ENCODE peak calls at places on chromosomes 4 and X, in four cellular contexts. One of them, this sample, is unnamed.

GRCh38 chr4:145907827-145908226 is 30.8 kb downstream of the ZNF827 start:
- DNase-seq in suprapubic skin: no peak
- DNase-seq in body of pancreas: no peak
- DNase-seq in uterus: no peak
- DNase-seq in this sample: no peak

GRCh38 chr4:138063581-138063980 is 178.6 kb downstream of the SLC7A11 start:
- DNase-seq in body of pancreas: no peak
- DNase-seq in suprapubic skin: no peak
- DNase-seq in uterus: no peak
- DNase-seq in this sample: no peak

GRCh38 chr4:957581-958313 is 15.6 kb downstream of the DGKQ start:
- DNase-seq in body of pancreas: no peak
- DNase-seq in uterus: no peak
- DNase-seq in suprapubic skin: no peak
- DNase-seq in this sample: no peak

GRCh38 chr4:102678695-102679335 is 82.0 kb downstream of the MANBA start:
- DNase-seq in uterus: no peak
- DNase-seq in body of pancreas: no peak
- DNase-seq in suprapubic skin: no peak
- DNase-seq in this sample: no peak

GRCh38 chrX:17736856-17737706 is at the start of gene SCML1:
- DNase-seq in uterus: peak
- DNase-seq in suprapubic skin: peak
- DNase-seq in body of pancreas: peak
- DNase-seq in this sample: peak

GRCh38 chr4:156889616-156890594 is 81.7 kb downstream of the PDGFC start:
- DNase-seq in suprapubic skin: no peak
- DNase-seq in body of pancreas: peak
- DNase-seq in uterus: no peak
- DNase-seq in this sample: no peak

GRCh38 chr4:81030617-81031388 is at the start of gene BMP3:
- DNase-seq in body of pancreas: peak
- DNase-seq in uterus: no peak
- DNase-seq in suprapubic skin: no peak
- DNase-seq in this sample: no peak

GRCh38 chr4:69517674-69518073 is 22.0 kb upstream of the UGT2B4 start:
- DNase-seq in body of pancreas: no peak
- DNase-seq in suprapubic skin: no peak
- DNase-seq in uterus: no peak
- DNase-seq in this sample: no peak

GRCh38 chr4:1763550-1764080 is 29.5 kb upstream of the FGFR3 start:
- DNase-seq in suprapubic skin: no peak
- DNase-seq in uterus: peak
- DNase-seq in body of pancreas: peak
- DNase-seq in this sample: no peak

GRCh38 chr4:47483722-47484121 is 1.4 kb upstream of the ATP10D start:
- DNase-seq in body of pancreas: no peak
- DNase-seq in uterus: no peak
- DNase-seq in suprapubic skin: no peak
- DNase-seq in this sample: no peak

GRCh38 chr4:176784816-176785215 is 7.9 kb downstream of the VEGFC start:
- DNase-seq in uterus: no peak
- DNase-seq in suprapubic skin: no peak
- DNase-seq in body of pancreas: no peak
- DNase-seq in this sample: no peak

GRCh38 chr4:141375855-141376254 is 155.2 kb downstream of the ZNF330 start:
- DNase-seq in uterus: no peak
- DNase-seq in suprapubic skin: no peak
- DNase-seq in body of pancreas: no peak
- DNase-seq in this sample: peak

GRCh38 chrX:140860718-140861117 is 141.7 kb upstream of the SPANXB1 start:
- DNase-seq in body of pancreas: no peak
- DNase-seq in uterus: no peak
- DNase-seq in suprapubic skin: no peak
- DNase-seq in this sample: no peak

GRCh38 chr4:111943796-111944203 is 201.5 kb upstream of the FAM241A start:
- DNase-seq in suprapubic skin: no peak
- DNase-seq in uterus: peak
- DNase-seq in body of pancreas: peak
- DNase-seq in this sample: no peak

GRCh38 chr4:30718889-30719252 is 1.3 kb upstream of the PCDH7 start:
- DNase-seq in body of pancreas: no peak
- DNase-seq in uterus: no peak
- DNase-seq in suprapubic skin: no peak
- DNase-seq in this sample: no peak

GRCh38 chr4:6502747-6503465 is 30.5 kb upstream of the PPP2R2C start:
- DNase-seq in body of pancreas: no peak
- DNase-seq in uterus: no peak
- DNase-seq in suprapubic skin: peak
- DNase-seq in this sample: no peak

GRCh38 chr4:186557486-186557885 is 2.1 kb upstream of the MTNR1A start:
- DNase-seq in body of pancreas: no peak
- DNase-seq in uterus: no peak
- DNase-seq in suprapubic skin: no peak
- DNase-seq in this sample: peak

GRCh38 chr4:159271857-159272256 is 169.0 kb downstream of the RAPGEF2 start:
- DNase-seq in body of pancreas: no peak
- DNase-seq in suprapubic skin: no peak
- DNase-seq in uterus: no peak
- DNase-seq in this sample: no peak

GRCh38 chr4:74394476-74395136 is 29.7 kb downstream of the EREG start:
- DNase-seq in uterus: no peak
- DNase-seq in body of pancreas: no peak
- DNase-seq in suprapubic skin: no peak
- DNase-seq in this sample: no peak

GRCh38 chr4:82842593-82842992 is 44.0 kb upstream of the SCD5 start:
- DNase-seq in uterus: no peak
- DNase-seq in body of pancreas: no peak
- DNase-seq in suprapubic skin: no peak
- DNase-seq in this sample: peak

GRCh38 chr4:100797791-100798190 is 280.0 kb upstream of the EMCN start:
- DNase-seq in uterus: no peak
- DNase-seq in body of pancreas: no peak
- DNase-seq in suprapubic skin: no peak
- DNase-seq in this sample: no peak

GRCh38 chrX:83319023-83319422 is 189.1 kb upstream of the POU3F4 start:
- DNase-seq in uterus: no peak
- DNase-seq in suprapubic skin: no peak
- DNase-seq in body of pancreas: no peak
- DNase-seq in this sample: no peak

GRCh38 chrX:100609591-100609990 is 24.9 kb downstream of the TNMD start:
- DNase-seq in body of pancreas: no peak
- DNase-seq in uterus: no peak
- DNase-seq in suprapubic skin: no peak
- DNase-seq in this sample: no peak

GRCh38 chrX:107197306-107197705 is 8.9 kb downstream of the NUP62CL start:
- DNase-seq in body of pancreas: no peak
- DNase-seq in uterus: no peak
- DNase-seq in suprapubic skin: no peak
- DNase-seq in this sample: no peak

GRCh38 chrX:41600266-41600665 is 88.5 kb upstream of the GPR34 start:
- DNase-seq in body of pancreas: no peak
- DNase-seq in suprapubic skin: no peak
- DNase-seq in uterus: no peak
- DNase-seq in this sample: no peak

GRCh38 chr4:79341893-79342653 is 16.2 kb upstream of the NAA11 start:
- DNase-seq in uterus: no peak
- DNase-seq in suprapubic skin: no peak
- DNase-seq in body of pancreas: no peak
- DNase-seq in this sample: no peak

GRCh38 chr4:58188313-58188712 is 1078.1 kb upstream of the IGFBP7 start:
- DNase-seq in suprapubic skin: no peak
- DNase-seq in uterus: no peak
- DNase-seq in body of pancreas: no peak
- DNase-seq in this sample: no peak

GRCh38 chr4:51831133-51831532 is 11.8 kb upstream of the DCUN1D4 start:
- DNase-seq in body of pancreas: peak
- DNase-seq in uterus: peak
- DNase-seq in suprapubic skin: no peak
- DNase-seq in this sample: no peak

GRCh38 chrX:38320819-38321218 is 6.5 kb downstream of the RPGR start:
- DNase-seq in suprapubic skin: no peak
- DNase-seq in uterus: no peak
- DNase-seq in body of pancreas: no peak
- DNase-seq in this sample: no peak

GRCh38 chrX:38327007-38327774 is at the start of gene RPGR:
- DNase-seq in uterus: peak
- DNase-seq in suprapubic skin: peak
- DNase-seq in body of pancreas: peak
- DNase-seq in this sample: peak

GRCh38 chrX:38327775-38328081 is 419 bp upstream of the RPGR start:
- DNase-seq in body of pancreas: no peak
- DNase-seq in suprapubic skin: no peak
- DNase-seq in uterus: no peak
- DNase-seq in this sample: no peak

DNA sequence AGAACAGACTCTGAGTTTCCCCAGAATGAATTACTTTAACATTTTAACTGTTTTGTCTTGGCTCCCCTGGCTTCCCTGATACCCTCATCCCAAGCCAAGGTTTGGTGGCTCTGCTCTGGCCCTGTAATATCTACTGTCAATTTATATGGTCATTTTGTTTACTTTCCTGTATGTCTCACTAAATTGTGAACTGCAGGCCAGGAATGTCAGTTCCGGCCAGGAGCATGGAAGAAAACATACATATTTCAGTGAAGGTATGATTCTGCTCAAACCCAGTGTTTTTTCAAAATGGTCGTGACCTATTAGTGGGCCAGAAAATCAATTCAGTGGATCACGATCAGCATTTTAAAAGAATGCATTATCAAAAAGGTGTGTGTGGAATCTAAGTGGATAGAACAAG is 1.2 kb downstream of the RPGR start:
- DNase-seq in body of pancreas: no peak
- DNase-seq in suprapubic skin: no peak
- DNase-seq in uterus: no peak
- DNase-seq in this sample: no peak
- TF ChIP-seq POLR2A in body of pancreas: no peak
- TF ChIP-seq POLR2A in suprapubic skin: no peak
- TF ChIP-seq POLR2A in uterus: no peak
- TF ChIP-seq POLR2A in this sample: no peak

GRCh38 chrX:43655961-43656494 is at the start of gene MAOA:
- DNase-seq in suprapubic skin: peak
- DNase-seq in body of pancreas: peak
- DNase-seq in uterus: peak
- DNase-seq in this sample: no peak
- TF ChIP-seq POLR2A in suprapubic skin: no peak
- TF ChIP-seq POLR2A in body of pancreas: peak
- TF ChIP-seq POLR2A in uterus: peak
- TF ChIP-seq POLR2A in this sample: no peak

GRCh38 chrX:15674899-15675489 is 10.4 kb upstream of the CLTRN start:
- DNase-seq in uterus: peak
- DNase-seq in suprapubic skin: peak
- DNase-seq in body of pancreas: peak
- DNase-seq in this sample: peak

GRCh38 chrX:15674514-15674898 is 9.9 kb upstream of the CLTRN start:
- DNase-seq in suprapubic skin: peak
- DNase-seq in uterus: peak
- DNase-seq in body of pancreas: peak
- DNase-seq in this sample: peak

GRCh38 chrX:15673970-15674369 is 9.4 kb upstream of the CLTRN start:
- DNase-seq in body of pancreas: no peak
- DNase-seq in uterus: no peak
- DNase-seq in suprapubic skin: no peak
- DNase-seq in this sample: no peak

GRCh38 chrX:15672886-15673285 is 8.3 kb upstream of the CLTRN start:
- DNase-seq in suprapubic skin: no peak
- DNase-seq in body of pancreas: no peak
- DNase-seq in uterus: no peak
- DNase-seq in this sample: no peak

GRCh38 chrX:15675490-15675921 is 10.9 kb upstream of the CLTRN start:
- DNase-seq in uterus: no peak
- DNase-seq in suprapubic skin: peak
- DNase-seq in body of pancreas: peak
- DNase-seq in this sample: peak
- TF ChIP-seq POLR2A in uterus: no peak
- TF ChIP-seq POLR2A in suprapubic skin: no peak
- TF ChIP-seq POLR2A in body of pancreas: no peak
- TF ChIP-seq POLR2A in this sample: peak

GRCh38 chr4:89898304-89898716 is 3.7 kb downstream of the MMRN1 start:
- DNase-seq in body of pancreas: peak
- DNase-seq in suprapubic skin: no peak
- DNase-seq in uterus: no peak
- DNase-seq in this sample: no peak
- TF ChIP-seq POLR2A in body of pancreas: no peak
- TF ChIP-seq POLR2A in suprapubic skin: no peak
- TF ChIP-seq POLR2A in uterus: no peak
- TF ChIP-seq POLR2A in this sample: no peak

This sample was measured in H54.